ENCODE peak calls at places on chromosome 3, in four cellular contexts. A is stimulated activated CD4-positive, alpha-beta T cell treated with anti-CD3 and anti-CD28 coated beads, Interleukin-1b, Interleukin-23, amount 100 ng/mL, for 1 hour; L is BE2C; R is naive thymus-derived CD8-positive, alpha-beta T cell. V is an unnamed sample.

GRCh38 chr3:38650248-38650940 is 907 bp upstream of the SCN5A start:
- DNase-seq in A (no peak), L (no peak), R (no peak), V (no peak)

GRCh38 chr3:155585384-155585783 is 159.5 kb downstream of the PLCH1 start:
- DNase-seq in A (no peak), L (no peak), R (no peak), V (no peak)

GRCh38 chr3:194320744-194321243 is 30.3 kb downstream of the CPN2 start:
- DNase-seq in A (no peak), L (no peak), R (no peak), V (no peak)

GRCh38 chr3:187777331-187778046 is 32.2 kb upstream of the BCL6 start:
- DNase-seq in A (no peak), L (no peak), R (peak; percentile 42), V (peak; percentile 31)

GRCh38 chr3:72143322-72143721 is 358.4 kb upstream of the PROK2 start:
- DNase-seq in A (no peak), L (no peak), R (no peak), V (no peak)

GRCh38 chr3:39541917-39542329 is 74.4 kb downstream of the MOBP start:
- DNase-seq in A (no peak), L (no peak), R (no peak), V (no peak)

GRCh38 chr3:15348246-15348645 is 15.9 kb upstream of the SH3BP5 start:
- DNase-seq in A (no peak), L (no peak), R (no peak), V (no peak)

GRCh38 chr3:185363662-185364203 is 797 bp downstream of the MAP3K13 start:
- DNase-seq in A (no peak), L (no peak), R (peak; percentile 5), V (no peak)

GRCh38 chr3:128083980-128084674 is 31.9 kb downstream of the SEC61A1 start:
- DNase-seq in A (no peak), L (no peak), R (no peak), V (no peak)

GRCh38 chr3:28317438-28318022 is 31.0 kb upstream of the ZCWPW2 start:
- DNase-seq in A (no peak), L (peak; percentile 35), R (peak; percentile 47), V (peak; percentile 47)

GRCh38 chr3:50201573-50202315 is 3.3 kb upstream of the SLC38A3 start:
- DNase-seq in A (no peak), L (peak; percentile 31), R (no peak), V (no peak)

GRCh38 chr3:158453004-158453403 is 118.0 kb upstream of the MLF1 start:
- DNase-seq in A (no peak), L (no peak), R (no peak), V (no peak)

GRCh38 chr3:71163216-71163918 is 420.2 kb downstream of the FOXP1 start:
- DNase-seq in A (no peak), L (no peak), R (no peak), V (no peak)

GRCh38 chr3:67896130-67896529 is 241.7 kb upstream of the SUCLG2 start:
- DNase-seq in A (no peak), L (no peak), R (no peak), V (no peak)

GRCh38 chr3:12935023-12935860 is 93.9 kb upstream of the RPL32 start:
- DNase-seq in A (no peak), L (peak; percentile 51), R (no peak), V (no peak)

GRCh38 chr3:68306571-68306970 is 625.8 kb downstream of the TAFA4 start:
- DNase-seq in A (no peak), L (no peak), R (peak; percentile 4), V (no peak)

GRCh38 chr3:86245360-86245759 is 745.6 kb downstream of the VGLL3 start:
- DNase-seq in A (no peak), L (no peak), R (no peak), V (no peak)

GRCh38 chr3:133821767-133822638 is 16.4 kb downstream of the SRPRB start:
- DNase-seq in A (no peak), L (peak; percentile 50), R (no peak), V (no peak)

GRCh38 chr3:127426444-127427168 is 138.8 kb upstream of the PRR20G start:
- DNase-seq in A (no peak), L (peak; percentile 41), R (no peak), V (no peak)

GRCh38 chr3:184426691-184427141 is 46.9 kb downstream of the CHRD start:
- DNase-seq in A (no peak), L (no peak), R (no peak), V (no peak)

GRCh38 chr3:113223831-113224240 is 12.5 kb downstream of the BOC start:
- DNase-seq in A (no peak), L (no peak), R (no peak), V (peak; percentile 18)

GRCh38 chr3:64214002-64214696 is 11.1 kb downstream of the PRICKLE2 start:
- DNase-seq in A (no peak), L (peak; percentile 77), R (no peak), V (no peak)

GRCh38 chr3:67947808-67948508 is 293.5 kb upstream of the SUCLG2 start:
- DNase-seq in A (peak; percentile 23), L (peak; percentile 5), R (peak; percentile 64), V (no peak)

GRCh38 chr3:125003369-125003853 is 52.4 kb downstream of the HEG1 start:
- DNase-seq in A (no peak), L (no peak), R (no peak), V (no peak)

GRCh38 chr3:184474907-184475306 is 86.7 kb upstream of the EPHB3 start:
- DNase-seq in A (no peak), L (no peak), R (no peak), V (no peak)

GRCh38 chr3:112585782-112586181 is 23.9 kb downstream of the SLC35A5 start:
- DNase-seq in A (no peak), L (no peak), R (no peak), V (no peak)